ENCODE peak calls at places on chromosomes 2 and 18, in four cellular contexts. A is GM23248, V is germinal center, D is psoas muscle. R is an unnamed sample.

GRCh38 chr2:38750011-38750792 is 959 bp downstream of the SRSF7 start:
- DNase-seq in A (peak; percentile 79), V (peak; percentile 71), D (peak; percentile 59), R (peak; percentile 72)

GRCh38 chr2:74564222-74564621 is 9.7 kb downstream of the DOK1 start:
- DNase-seq in A (peak; percentile 68), V (no peak), D (no peak), R (no peak)

GRCh38 chr2:79964966-79965365 is 339.6 kb downstream of the LRRTM1 start:
- DNase-seq in A (no peak), V (no peak), D (no peak), R (no peak)

GRCh38 chr2:69065735-69066336 is 52.9 kb downstream of the ANTXR1 start:
- DNase-seq in A (no peak), V (no peak), D (no peak), R (no peak)

GRCh38 chr18:53918091-53918490 is 306.4 kb downstream of the MBD2 start:
- DNase-seq in A (no peak), V (no peak), D (no peak), R (no peak)

GRCh38 chr2:162509288-162509968 is 165.5 kb downstream of the GCA start:
- DNase-seq in A (no peak), V (no peak), D (no peak), R (no peak)

GRCh38 chr2:2271471-2271941 is 59.6 kb downstream of the MYT1L start:
- DNase-seq in A (peak; percentile 84), V (no peak), D (peak; percentile 30), R (no peak)

GRCh38 chr2:199775297-199775696 is 75.7 kb downstream of the FTCDNL1 start:
- DNase-seq in A (peak; percentile 9), V (no peak), D (no peak), R (no peak)

GRCh38 chr2:170217778-170218251 is 39.9 kb downstream of the MYO3B start:
- DNase-seq in A (peak; percentile 60), V (no peak), D (no peak), R (no peak)

GRCh38 chr2:10892316-10892715 is 19.4 kb upstream of the KCNF1 start:
- DNase-seq in A (no peak), V (no peak), D (no peak), R (no peak)

GRCh38 chr2:190649798-190650390 is 1.0 kb downstream of the NAB1 start:
- DNase-seq in A (peak; percentile 61), V (no peak), D (no peak), R (no peak)

GRCh38 chr2:151042938-151043337 is 218.7 kb downstream of the RBM43 start:
- DNase-seq in A (no peak), V (no peak), D (no peak), R (no peak)

GRCh38 chr2:232772540-232772939 is 3.8 kb downstream of the KCNJ13 start:
- DNase-seq in A (no peak), V (peak; percentile 44), D (no peak), R (no peak)

GRCh38 chr18:58887613-58887963 is 22.9 kb downstream of the ZNF532 start:
- DNase-seq in A (no peak), V (peak; percentile 49), D (peak; percentile 63), R (peak; percentile 67)

GRCh38 chr2:99821572-99822369 is 320.6 kb downstream of the AFF3 start:
- DNase-seq in A (peak; percentile 74), V (no peak), D (no peak), R (no peak)

R was measured in transverse colon.